ENCODE peak calls at places on chromosome 20, in four cellular contexts. K, Y, F and B are unnamed samples.

GRCh38 chr20:34978092-34978744 is 22.6 kb downstream of the MYH7B start:
- DNase-seq in F (no peak), K (no peak), Y (no peak), B (no peak)

GRCh38 chr20:59939879-59940128 is 301 bp downstream of the PPP1R3D start:
- DNase-seq in Y (no peak), F (no peak), K (no peak), B (peak; percentile 22)

GRCh38 chr20:1322511-1323245 is 6.3 kb downstream of the SDCBP2 start:
- DNase-seq in Y (peak; percentile 77), K (no peak), F (no peak), B (peak; percentile 98)

GRCh38 chr20:53177687-53178086 is 205.5 kb downstream of the TSHZ2 start:
- DNase-seq in F (no peak), Y (no peak), K (no peak), B (no peak)

GRCh38 chr20:51176846-51177245 is 153.9 kb upstream of the KCNG1 start:
- DNase-seq in Y (no peak), F (no peak), K (no peak), B (peak; percentile 12)

GRCh38 chr20:38167851-38168760 is 3.0 kb upstream of the TGM2 start:
- DNase-seq in F (no peak), K (peak; percentile 88), Y (peak; percentile 73), B (peak; percentile 94)

GRCh38 chr20:46010491-46011405 is 2.0 kb downstream of the MMP9 start:
- DNase-seq in Y (no peak), F (no peak), K (no peak), B (no peak)

GRCh38 chr20:45095753-45096371 is 5.1 kb downstream of the KCNS1 start:
- DNase-seq in K (no peak), F (no peak), Y (peak; percentile 38), B (peak; percentile 76)

GRCh38 chr20:24724982-24725533 is 224.0 kb upstream of the CST7 start:
- DNase-seq in Y (no peak), K (no peak), F (no peak), B (no peak)

GRCh38 chr20:43388267-43389081 is 69.2 kb upstream of the SRSF6 start:
- DNase-seq in F (no peak), Y (no peak), K (no peak), B (peak; percentile 85)

GRCh38 chr20:8406394-8406793 is 274.3 kb downstream of the PLCB1 start:
- DNase-seq in F (no peak), Y (no peak), K (no peak), B (no peak)

GRCh38 chr20:991850-992249 is 10.3 kb downstream of the RSPO4 start:
- DNase-seq in F (no peak), K (no peak), Y (no peak), B (no peak)

GRCh38 chr20:33724439-33725094 is 4.5 kb upstream of the PXMP4 start:
- DNase-seq in Y (no peak), F (no peak), K (no peak), B (peak; percentile 37)